ENCODE peak calls at places on chromosomes 16 and 17, in eight cellular contexts. A, X, T, W, K, B, F and R are unnamed samples.

GRCh38 chr17:61545335-61545938 is 45.6 kb downstream of the NACA2 start:
- DNase-seq in A (no peak), X (no peak), T (no peak), W (no peak), K (no peak), B (no peak), F (no peak), R (no peak)

GRCh38 chr17:50189396-50190277 is 11.8 kb downstream of the COL1A1 start:
- DNase-seq in A (peak), X (no peak), T (no peak), W (no peak), K (no peak), B (no peak), F (peak), R (no peak)

GRCh38 chr17:35242158-35242804 is 591 bp upstream of the SLFN5 start:
- DNase-seq in A (peak), X (no peak), T (no peak), W (peak), K (peak), B (peak), F (no peak), R (peak)

GRCh38 chr16:2365397-2365796 is 24.9 kb upstream of the ABCA3 start:
- DNase-seq in A (no peak), X (no peak), T (no peak), W (peak), K (no peak), B (no peak), F (no peak), R (no peak)

GRCh38 chr17:5381542-5381941 is 37.9 kb downstream of the NUP88 start:
- DNase-seq in A (no peak), X (no peak), T (no peak), W (peak), K (no peak), B (no peak), F (no peak), R (no peak)

GRCh38 chr16:59593256-59593655 is 859.1 kb upstream of the GOT2 start:
- DNase-seq in A (no peak), X (peak), T (no peak), W (no peak), K (no peak), B (no peak), F (peak), R (no peak)

GRCh38 chr17:47095268-47095667 is 93.8 kb downstream of the CDC27 start:
- DNase-seq in A (no peak), X (no peak), T (no peak), W (no peak), K (no peak), B (no peak), F (no peak), R (no peak)

GRCh38 chr17:48054238-48055185 is 6.4 kb downstream of the NFE2L1 start:
- DNase-seq in A (peak), X (peak), T (peak), W (peak), K (peak), B (no peak), F (peak), R (peak)

GRCh38 chr17:1532836-1533602 is 16.6 kb upstream of the INPP5K start:
- DNase-seq in A (no peak), X (no peak), T (peak), W (no peak), K (no peak), B (peak), F (peak), R (no peak)

GRCh38 chr17:58666858-58667267 is 25.0 kb downstream of the TEX14 start:
- DNase-seq in A (peak), X (no peak), T (no peak), W (no peak), K (peak), B (peak), F (no peak), R (peak)

GRCh38 chr16:19488213-19488640 is 33.7 kb downstream of the GDE1 start:
- DNase-seq in A (no peak), X (no peak), T (no peak), W (no peak), K (no peak), B (no peak), F (no peak), R (peak)

GRCh38 chr17:76414334-76415295 is 30.2 kb downstream of the SPHK1 start:
- DNase-seq in A (peak), X (peak), T (no peak), W (peak), K (peak), B (no peak), F (peak), R (peak)

GRCh38 chr17:39618252-39618913 is 8.4 kb upstream of the PPP1R1B start:
- DNase-seq in A (no peak), X (no peak), T (no peak), W (peak), K (no peak), B (no peak), F (peak), R (no peak)

GRCh38 chr17:32222621-32223020 is 43.0 kb upstream of the RHBDL3 start:
- DNase-seq in A (no peak), X (no peak), T (no peak), W (peak), K (no peak), B (no peak), F (no peak), R (no peak)

GRCh38 chr16:4507588-4508345 is 30.8 kb downstream of the CDIP1 start:
- DNase-seq in A (no peak), X (no peak), T (no peak), W (no peak), K (no peak), B (no peak), F (no peak), R (no peak)

GRCh38 chr16:88854306-88855111 is 2.2 kb downstream of the GALNS start:
- DNase-seq in A (peak), X (no peak), T (no peak), W (no peak), K (peak), B (peak), F (no peak), R (no peak)

GRCh38 chr16:425740-426114 is 278 bp downstream of the RAB11FIP3 start:
- DNase-seq in A (peak), X (no peak), T (no peak), W (peak), K (no peak), B (peak), F (peak), R (no peak)

GRCh38 chr16:65809627-65810026 is 556.9 kb upstream of the CDH5 start:
- DNase-seq in A (no peak), X (no peak), T (no peak), W (no peak), K (no peak), B (no peak), F (no peak), R (no peak)

GRCh38 chr16:75424096-75424762 is 9.1 kb downstream of the CFDP1 start:
- DNase-seq in A (no peak), X (no peak), T (no peak), W (peak), K (no peak), B (no peak), F (no peak), R (no peak)

GRCh38 chr17:65122836-65123756 is 14.1 kb upstream of the RGS9 start:
- DNase-seq in A (peak), X (peak), T (peak), W (peak), K (peak), B (peak), F (peak), R (peak)

GRCh38 chr17:8176197-8176940 is at the start of gene TMEM107:
- DNase-seq in A (peak), X (no peak), T (peak), W (peak), K (peak), B (peak), F (peak), R (peak)

GRCh38 chr17:8320990-8321389 is 10.9 kb downstream of the ARHGEF15 start:
- DNase-seq in A (no peak), X (no peak), T (no peak), W (no peak), K (no peak), B (no peak), F (no peak), R (no peak)

GRCh38 chr17:9021158-9021984 is at the start of gene NTN1:
- DNase-seq in A (peak), X (no peak), T (peak), W (peak), K (peak), B (peak), F (peak), R (peak)

GRCh38 chr16:13021996-13022395 is 120.6 kb downstream of the SHISA9 start:
- DNase-seq in A (no peak), X (no peak), T (no peak), W (no peak), K (no peak), B (no peak), F (no peak), R (no peak)

GRCh38 chr17:9360610-9361571 is 214.7 kb downstream of the STX8 start:
- DNase-seq in A (no peak), X (peak), T (no peak), W (peak), K (no peak), B (no peak), F (peak), R (peak)

GRCh38 chr17:65155622-65156021 is 18.5 kb downstream of the RGS9 start:
- DNase-seq in A (peak), X (no peak), T (no peak), W (no peak), K (no peak), B (no peak), F (no peak), R (no peak)

GRCh38 chr17:81160306-81160705 is 5.0 kb upstream of the PVALEF start:
- DNase-seq in A (peak), X (no peak), T (no peak), W (no peak), K (peak), B (no peak), F (no peak), R (peak)

GRCh38 chr16:86625821-86626220 is 47.5 kb downstream of the FOXL1 start:
- DNase-seq in A (no peak), X (no peak), T (no peak), W (peak), K (no peak), B (no peak), F (no peak), R (no peak)

GRCh38 chr17:7836596-7837374 is 2.8 kb downstream of the KDM6B start:
- DNase-seq in A (peak), X (peak), T (peak), W (peak), K (peak), B (peak), F (peak), R (peak)

GRCh38 chr17:6799738-6800137 is 23.7 kb downstream of the FBXO39 start:
- DNase-seq in A (no peak), X (no peak), T (no peak), W (no peak), K (no peak), B (no peak), F (no peak), R (no peak)

GRCh38 chr17:36940313-36941264 is 3.3 kb downstream of the LHX1 start:
- DNase-seq in A (no peak), X (no peak), T (no peak), W (no peak), K (no peak), B (no peak), F (no peak), R (no peak)

GRCh38 chr17:79831367-79832210 is 7.7 kb downstream of the CBX4 start:
- DNase-seq in A (peak), X (no peak), T (peak), W (peak), K (peak), B (no peak), F (peak), R (peak)

GRCh38 chr17:1498869-1499268 is 6.4 kb upstream of the MYO1C start:
- DNase-seq in A (no peak), X (no peak), T (no peak), W (peak), K (no peak), B (no peak), F (peak), R (no peak)

GRCh38 chr16:11629071-11630030 is 38.9 kb upstream of the SNN start:
- DNase-seq in A (peak), X (no peak), T (no peak), W (no peak), K (peak), B (no peak), F (peak), R (no peak)

GRCh38 chr17:41917957-41918391 is 777 bp downstream of the ACLY start:
- DNase-seq in A (peak), X (no peak), T (peak), W (peak), K (peak), B (peak), F (peak), R (peak)

GRCh38 chr17:22142091-22142490 is 449.8 kb downstream of the KCNJ18 start:
- DNase-seq in A (no peak), X (no peak), T (no peak), W (no peak), K (no peak), B (no peak), F (no peak), R (no peak)

GRCh38 chr17:79042421-79043190 is 18.6 kb downstream of the C1QTNF1 start:
- DNase-seq in A (peak), X (no peak), T (no peak), W (peak), K (peak), B (peak), F (no peak), R (peak)

GRCh38 chr16:61909074-61909473 is 127.2 kb downstream of the CDH8 start:
- DNase-seq in A (no peak), X (no peak), T (no peak), W (peak), K (no peak), B (no peak), F (no peak), R (no peak)